ENCODE peak calls at places on chromosomes 6 and 20, in seven cellular contexts. V, C, H, B, S, R and Z are unnamed samples.

GRCh38 chr6:2875840-2876207 is 27.3 kb downstream of the SERPINB9 start:
- DNase-seq in C (peak), V (peak), S (no peak), B (no peak), H (no peak), R (peak), Z (no peak)

GRCh38 chr6:108737594-108738546 is 110.4 kb upstream of the ARMC2 start:
- DNase-seq in H (peak), R (no peak), V (no peak), B (peak), C (no peak), S (no peak), Z (peak)

GRCh38 chr6:169638915-169639314 is 62.9 kb downstream of the WDR27 start:
- DNase-seq in C (no peak), B (no peak), V (no peak), R (no peak), S (no peak), H (no peak), Z (no peak)

GRCh38 chr6:133132092-133132491 is 109.1 kb upstream of the EYA4 start:
- DNase-seq in B (no peak), S (no peak), R (no peak), H (no peak), V (no peak), C (no peak), Z (no peak)

GRCh38 chr6:111685506-111685905 is 79.8 kb upstream of the TRAF3IP2 start:
- DNase-seq in B (no peak), H (no peak), V (no peak), C (no peak), R (no peak), S (no peak), Z (no peak)

GRCh38 chr6:131602913-131603312 is 25.1 kb downstream of the MED23 start:
- DNase-seq in H (peak), V (no peak), B (peak), R (no peak), C (no peak), S (no peak), Z (no peak)

GRCh38 chr6:157086632-157087031 is 236.7 kb downstream of the TMEM242 start:
- DNase-seq in S (no peak), B (no peak), H (no peak), R (no peak), C (no peak), V (no peak), Z (no peak)

GRCh38 chr6:69061066-69061465 is 426.0 kb downstream of the ADGRB3 start:
- DNase-seq in V (no peak), H (no peak), C (no peak), S (no peak), R (no peak), B (no peak), Z (no peak)

GRCh38 chr6:118934461-118935330 is at the start of gene MCM9:
- DNase-seq in C (peak), V (peak), R (peak), H (peak), S (peak), B (peak), Z (peak)

GRCh38 chr6:164106345-164106769 is 691.8 kb downstream of the QKI start:
- DNase-seq in V (no peak), B (peak), C (peak), S (no peak), H (no peak), R (peak), Z (peak)

GRCh38 chr6:34663887-34664269 is 32.7 kb downstream of the ILRUN start:
- DNase-seq in R (peak), H (no peak), S (no peak), B (peak), V (no peak), C (no peak), Z (peak)

GRCh38 chr20:64250027-64250426 is 5.5 kb upstream of the PCMTD2 start:
- DNase-seq in H (no peak), C (no peak), V (no peak), S (no peak), B (no peak), R (no peak), Z (no peak)

GRCh38 chr6:132673376-132674094 is 14.6 kb upstream of the TAAR1 start:
- DNase-seq in B (no peak), V (no peak), C (no peak), H (no peak), R (no peak), S (no peak), Z (peak)

GRCh38 chr6:96940322-96940721 is 15.8 kb downstream of the KLHL32 start:
- DNase-seq in H (no peak), V (no peak), R (no peak), S (no peak), C (no peak), B (no peak), Z (no peak)

GRCh38 chr6:126180585-126180984 is 159.3 kb upstream of the CENPW start:
- DNase-seq in S (no peak), R (peak), C (no peak), H (peak), B (peak), V (no peak), Z (peak)

GRCh38 chr6:40075051-40075445 is 140.8 kb upstream of the MOCS1 start:
- DNase-seq in S (no peak), C (no peak), H (no peak), B (no peak), V (no peak), R (no peak), Z (no peak)

GRCh38 chr6:136823128-136823660 is 802 bp downstream of the PEX7 start:
- DNase-seq in C (no peak), V (no peak), B (no peak), R (no peak), S (no peak), H (no peak), Z (no peak)

GRCh38 chr20:57426156-57426769 is 35.1 kb downstream of the RBM38 start:
- DNase-seq in R (no peak), B (no peak), S (no peak), C (no peak), H (no peak), V (no peak), Z (no peak)

GRCh38 chr20:21190866-21191265 is 65.0 kb downstream of the KIZ start:
- DNase-seq in V (no peak), C (no peak), H (no peak), R (no peak), S (no peak), B (no peak), Z (no peak)

GRCh38 chr6:43846556-43846955 is 76.5 kb downstream of the VEGFA start:
- DNase-seq in H (no peak), V (no peak), S (no peak), B (no peak), R (no peak), C (no peak), Z (no peak)

GRCh38 chr6:44896701-44897100 is 431.4 kb upstream of the RUNX2 start:
- DNase-seq in C (no peak), R (no peak), H (no peak), V (no peak), B (no peak), S (no peak), Z (no peak)

GRCh38 chr6:41940759-41941279 is 789 bp downstream of the CCND3 start:
- DNase-seq in H (no peak), R (peak), B (peak), C (peak), V (peak), S (no peak), Z (peak)